ENCODE peak calls at places on chromosomes 12 and 14, in seven cellular contexts. A, I, L, N, Q, C and O are unnamed samples.

GRCh38 chr12:54612216-54612750 is 22.4 kb downstream of the LACRT start:
- DNase-seq in A (no peak), I (peak), L (no peak), N (no peak), Q (no peak), C (no peak), O (no peak)

GRCh38 chr14:99929601-99930000 is 135.6 kb upstream of the EVL start:
- DNase-seq in A (no peak), I (no peak), L (no peak), N (no peak), Q (no peak), C (no peak), O (no peak)

GRCh38 chr12:121038861-121039654 is at the start of gene OASL:
- DNase-seq in A (no peak), I (no peak), L (peak), N (peak), Q (peak), C (no peak), O (no peak)

GRCh38 chr12:113407931-113408585 is 4.4 kb upstream of the SDS start:
- DNase-seq in A (no peak), I (no peak), L (no peak), N (no peak), Q (peak), C (no peak), O (no peak)

GRCh38 chr12:84730561-84731162 is 181.9 kb downstream of the SLC6A15 start:
- DNase-seq in A (no peak), I (no peak), L (no peak), N (no peak), Q (no peak), C (no peak), O (no peak)

GRCh38 chr12:45401008-45401407 is 185.1 kb downstream of the ANO6 start:
- DNase-seq in A (no peak), I (no peak), L (no peak), N (no peak), Q (no peak), C (no peak), O (no peak)

GRCh38 chr14:101596742-101597141 is 35.4 kb downstream of the DIO3 start:
- DNase-seq in A (no peak), I (peak), L (no peak), N (no peak), Q (no peak), C (peak), O (peak)

GRCh38 chr12:23098110-23099049 is 473.4 kb downstream of the ETNK1 start:
- DNase-seq in A (no peak), I (no peak), L (no peak), N (no peak), Q (no peak), C (no peak), O (no peak)

GRCh38 chr14:79265366-79265765 is 945.9 kb downstream of the DIO2 start:
- DNase-seq in A (no peak), I (no peak), L (no peak), N (no peak), Q (no peak), C (no peak), O (no peak)

GRCh38 chr14:52703225-52703624 is 3.8 kb upstream of the PSMC6 start:
- DNase-seq in A (no peak), I (no peak), L (no peak), N (no peak), Q (peak), C (no peak), O (no peak)

GRCh38 chr14:35159742-35160409 is 37.5 kb downstream of the PRORP start:
- DNase-seq in A (no peak), I (no peak), L (no peak), N (no peak), Q (peak), C (no peak), O (no peak)

GRCh38 chr14:31326111-31326510 is 94.2 kb downstream of the HEATR5A start:
- DNase-seq in A (no peak), I (no peak), L (no peak), N (no peak), Q (no peak), C (no peak), O (no peak)

GRCh38 chr12:124764451-124764850 is 99.2 kb downstream of the SCARB1 start:
- DNase-seq in A (no peak), I (no peak), L (no peak), N (no peak), Q (peak), C (no peak), O (no peak)

GRCh38 chr12:101671839-101672238 is 25.6 kb upstream of the CHPT1 start:
- DNase-seq in A (no peak), I (no peak), L (no peak), N (no peak), Q (no peak), C (no peak), O (no peak)

GRCh38 chr14:32588448-32589320 is 259.6 kb downstream of the AKAP6 start:
- DNase-seq in A (no peak), I (no peak), L (no peak), N (peak), Q (no peak), C (no peak), O (no peak)
- TF ChIP-seq CTCF in A (no peak), I (no peak), L (no peak), N (peak), Q (peak), C (peak), O (peak)

GRCh38 chr12:106722854-106723253 is 51.6 kb upstream of the RIC8B start:
- DNase-seq in A (no peak), I (no peak), L (no peak), N (no peak), Q (no peak), C (no peak), O (peak)
- TF ChIP-seq CTCF in A (no peak), I (no peak), L (no peak), N (no peak), Q (no peak), C (no peak), O (no peak)

GRCh38 chr12:5073838-5074237 is 30.2 kb downstream of the KCNA5 start:
- DNase-seq in A (no peak), I (no peak), L (no peak), N (no peak), Q (no peak), C (no peak), O (no peak)
- TF ChIP-seq CTCF in A (no peak), I (no peak), L (no peak), N (no peak), Q (peak), C (no peak), O (peak)

GRCh38 chr12:106896603-106897002 is 59.1 kb upstream of the TMEM263 start:
- DNase-seq in A (no peak), I (no peak), L (no peak), N (no peak), Q (no peak), C (peak), O (no peak)

GRCh38 chr12:106898001-106898966 is 57.4 kb upstream of the TMEM263 start:
- DNase-seq in A (no peak), I (no peak), L (no peak), N (no peak), Q (no peak), C (peak), O (no peak)

GRCh38 chr12:106900554-106900953 is 55.2 kb upstream of the TMEM263 start:
- DNase-seq in A (no peak), I (no peak), L (no peak), N (no peak), Q (no peak), C (peak), O (no peak)

GRCh38 chr12:106894774-106895173 is 60.9 kb upstream of the TMEM263 start:
- DNase-seq in A (no peak), I (no peak), L (no peak), N (no peak), Q (no peak), C (peak), O (no peak)

DNA sequence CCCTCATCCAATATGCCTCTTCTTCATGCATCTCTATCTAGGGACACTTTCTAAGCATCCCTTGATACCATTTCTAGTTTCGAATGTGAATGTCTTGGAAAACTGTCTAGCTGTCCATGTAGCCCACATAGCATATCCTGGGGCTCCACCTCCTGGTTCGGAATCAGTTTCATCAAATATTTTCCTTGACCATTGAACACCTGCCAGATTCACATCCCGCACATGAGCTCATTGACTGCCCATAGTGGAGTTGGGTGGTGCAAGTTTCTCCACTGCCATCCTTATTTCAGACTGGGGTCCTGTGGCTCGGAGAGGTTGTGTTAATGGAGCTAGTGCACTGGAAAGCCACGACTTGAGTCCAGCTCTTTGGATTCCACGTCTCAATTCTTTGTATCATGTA is 58.6 kb upstream of the TMEM263 start:
- DNase-seq in A (no peak), I (no peak), L (no peak), N (no peak), Q (no peak), C (peak), O (no peak)
- TF ChIP-seq CTCF in A (no peak), I (no peak), L (no peak), N (no peak), Q (peak), C (no peak), O (no peak)

DNA sequence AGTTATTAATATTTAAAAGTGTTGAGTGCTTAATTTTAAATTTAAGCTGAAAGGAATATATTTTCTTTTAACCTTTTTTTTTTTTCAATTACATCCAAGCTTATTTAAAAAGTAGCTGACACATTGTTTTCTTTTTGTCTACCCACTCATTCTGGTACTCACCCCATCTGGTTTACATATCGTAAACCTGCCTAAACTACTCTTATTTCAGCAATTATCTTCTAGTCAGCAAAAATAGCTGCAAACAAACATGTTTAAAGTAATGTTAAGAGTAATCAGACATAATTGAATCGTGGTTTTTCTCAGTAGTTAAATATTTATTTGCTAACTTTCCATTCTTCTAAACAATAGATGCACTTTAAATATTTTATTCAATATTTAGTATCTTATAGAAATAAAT is 492.7 kb upstream of the MGAT4C start:
- DNase-seq in A (no peak), I (no peak), L (no peak), N (no peak), Q (no peak), C (no peak), O (no peak)
- TF ChIP-seq CTCF in A (no peak), I (no peak), L (no peak), N (no peak), Q (no peak), C (no peak), O (no peak)

GRCh38 chr12:7637641-7638040 is 28.1 kb downstream of the APOBEC1 start:
- DNase-seq in A (no peak), I (no peak), L (no peak), N (no peak), Q (no peak), C (no peak), O (no peak)

GRCh38 chr12:7642287-7642686 is 23.4 kb downstream of the APOBEC1 start:
- DNase-seq in A (no peak), I (no peak), L (no peak), N (no peak), Q (no peak), C (no peak), O (no peak)

GRCh38 chr12:7638064-7638763 is 27.5 kb downstream of the APOBEC1 start:
- DNase-seq in A (no peak), I (no peak), L (no peak), N (no peak), Q (no peak), C (no peak), O (no peak)

GRCh38 chr12:7642876-7643309 is 22.8 kb downstream of the APOBEC1 start:
- DNase-seq in A (no peak), I (no peak), L (no peak), N (no peak), Q (no peak), C (no peak), O (no peak)

GRCh38 chr12:7638764-7639570 is 26.7 kb downstream of the APOBEC1 start:
- DNase-seq in A (peak), I (peak), L (peak), N (peak), Q (peak), C (peak), O (no peak)
- TF ChIP-seq CTCF in A (peak), I (peak), L (peak), N (peak), Q (peak), C (peak), O (peak)

GRCh38 chr14:23360496-23360895 is 4.5 kb downstream of the EFS start:
- DNase-seq in A (no peak), I (peak), L (no peak), N (no peak), Q (no peak), C (no peak), O (peak)
- TF ChIP-seq CTCF in A (no peak), I (no peak), L (no peak), N (no peak), Q (peak), C (no peak), O (peak)

DNA sequence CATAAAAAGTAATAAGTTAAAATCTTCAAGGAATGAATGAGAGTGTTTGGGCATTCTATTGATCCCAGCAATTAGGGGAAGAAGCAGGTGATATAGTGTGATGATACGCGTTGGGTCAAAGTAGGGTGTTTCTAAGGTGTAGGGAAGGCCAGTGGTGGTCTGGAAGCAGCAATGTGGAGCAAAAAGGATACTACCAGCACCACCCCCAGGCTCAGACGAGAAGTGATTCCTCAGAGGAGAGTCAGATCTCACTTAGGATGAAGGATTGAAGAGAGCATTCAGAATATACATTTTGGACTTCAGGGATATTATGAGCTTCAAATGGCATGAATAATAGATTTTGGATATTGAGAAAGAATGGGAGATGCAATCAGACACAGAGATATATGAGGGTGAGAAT is 497.6 kb downstream of the RMST start:
- DNase-seq in A (no peak), I (no peak), L (no peak), N (no peak), Q (no peak), C (no peak), O (no peak)
- TF ChIP-seq CTCF in A (no peak), I (no peak), L (no peak), N (no peak), Q (no peak), C (no peak), O (no peak)

GRCh38 chr12:94676922-94677321 is 26.6 kb upstream of the TMCC3 start:
- DNase-seq in A (no peak), I (no peak), L (no peak), N (no peak), Q (no peak), C (no peak), O (no peak)

GRCh38 chr12:94678396-94678795 is 28.0 kb upstream of the TMCC3 start:
- DNase-seq in A (no peak), I (no peak), L (no peak), N (no peak), Q (no peak), C (no peak), O (peak)

GRCh38 chr12:94677778-94678177 is 27.4 kb upstream of the TMCC3 start:
- DNase-seq in A (no peak), I (no peak), L (no peak), N (peak), Q (no peak), C (no peak), O (peak)

GRCh38 chr12:94678849-94679248 is 28.5 kb upstream of the TMCC3 start:
- DNase-seq in A (no peak), I (no peak), L (no peak), N (no peak), Q (no peak), C (no peak), O (peak)

GRCh38 chr12:94679554-94679953 is 29.2 kb upstream of the TMCC3 start:
- DNase-seq in A (no peak), I (no peak), L (no peak), N (no peak), Q (no peak), C (no peak), O (peak)
- TF ChIP-seq CTCF in A (no peak), I (no peak), L (no peak), N (no peak), Q (no peak), C (no peak), O (no peak)

DNA sequence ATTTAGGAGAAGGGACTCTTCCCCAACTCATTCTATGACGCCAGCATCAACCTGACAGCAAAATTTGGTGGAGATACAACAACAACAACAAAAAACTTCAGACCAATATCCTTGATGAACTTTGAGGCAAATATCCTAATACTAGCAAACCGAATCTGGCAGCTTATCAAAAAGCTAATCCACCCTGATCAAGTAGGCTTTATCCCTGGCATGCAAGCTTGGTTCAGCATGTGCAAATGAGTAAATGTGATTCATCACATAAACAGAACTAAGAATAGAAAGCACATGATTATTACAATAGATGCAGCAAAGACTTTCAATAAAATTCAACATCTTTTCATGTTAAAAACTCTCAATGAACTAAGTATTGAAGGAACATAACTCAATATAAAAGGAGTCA is 233.5 kb downstream of the CCDC59 start:
- DNase-seq in A (no peak), I (no peak), L (no peak), N (no peak), Q (no peak), C (no peak), O (no peak)
- TF ChIP-seq CTCF in A (no peak), I (no peak), L (no peak), N (no peak), Q (no peak), C (no peak), O (no peak)